ENCODE peak calls at places on chromosomes 2 and 18, in nine cellular contexts. One of them, this sample, is unnamed.

GRCh38 chr2:154600931-154601494 is 97.5 kb upstream of the KCNJ3 start:
- DNase-seq in tibial nerve: no peak
- DNase-seq in H1: no peak
- DNase-seq in stomach: no peak
- DNase-seq in IMR-90: no peak
- DNase-seq in suprapubic skin: no peak
- DNase-seq in transverse colon: no peak
- DNase-seq in right lobe of liver: no peak
- DNase-seq in A549: no peak
- DNase-seq in this sample: no peak

GRCh38 chr2:26562811-26563645 is 78.1 kb downstream of the CIB4 start:
- DNase-seq in tibial nerve: peak
- DNase-seq in H1: no peak
- DNase-seq in stomach: peak
- DNase-seq in IMR-90: no peak
- DNase-seq in suprapubic skin: peak
- DNase-seq in transverse colon: peak
- DNase-seq in right lobe of liver: peak
- DNase-seq in A549: no peak
- DNase-seq in this sample: no peak

GRCh38 chr2:206488623-206489022 is 45.3 kb downstream of the ADAM23 start:
- DNase-seq in tibial nerve: no peak
- DNase-seq in H1: no peak
- DNase-seq in stomach: no peak
- DNase-seq in IMR-90: no peak
- DNase-seq in suprapubic skin: no peak
- DNase-seq in transverse colon: no peak
- DNase-seq in right lobe of liver: no peak
- DNase-seq in A549: no peak
- DNase-seq in this sample: no peak

GRCh38 chr2:86274265-86274917 is 63.0 kb downstream of the REEP1 start:
- DNase-seq in tibial nerve: no peak
- DNase-seq in H1: peak
- DNase-seq in stomach: no peak
- DNase-seq in IMR-90: peak
- DNase-seq in suprapubic skin: no peak
- DNase-seq in transverse colon: no peak
- DNase-seq in right lobe of liver: no peak
- DNase-seq in A549: peak
- DNase-seq in this sample: no peak

GRCh38 chr2:220786216-220786615 is 785.9 kb downstream of the EPHA4 start:
- DNase-seq in tibial nerve: no peak
- DNase-seq in H1: no peak
- DNase-seq in stomach: no peak
- DNase-seq in IMR-90: no peak
- DNase-seq in suprapubic skin: no peak
- DNase-seq in transverse colon: no peak
- DNase-seq in right lobe of liver: no peak
- DNase-seq in A549: no peak
- DNase-seq in this sample: no peak

GRCh38 chr2:2232167-2232566 is 98.9 kb downstream of the MYT1L start:
- DNase-seq in tibial nerve: no peak
- DNase-seq in H1: no peak
- DNase-seq in stomach: peak
- DNase-seq in IMR-90: no peak
- DNase-seq in suprapubic skin: no peak
- DNase-seq in transverse colon: no peak
- DNase-seq in right lobe of liver: no peak
- DNase-seq in A549: no peak
- DNase-seq in this sample: no peak

GRCh38 chr2:126971481-126972271 is 73.0 kb downstream of the TEX51 start:
- DNase-seq in tibial nerve: peak
- DNase-seq in H1: peak
- DNase-seq in stomach: peak
- DNase-seq in IMR-90: peak
- DNase-seq in suprapubic skin: peak
- DNase-seq in transverse colon: peak
- DNase-seq in right lobe of liver: peak
- DNase-seq in A549: peak
- DNase-seq in this sample: peak

GRCh38 chr2:179226203-179226960 is 38.2 kb downstream of the SESTD1 start:
- DNase-seq in tibial nerve: no peak
- DNase-seq in H1: no peak
- DNase-seq in stomach: no peak
- DNase-seq in IMR-90: no peak
- DNase-seq in suprapubic skin: no peak
- DNase-seq in transverse colon: no peak
- DNase-seq in right lobe of liver: peak
- DNase-seq in A549: no peak
- DNase-seq in this sample: no peak

GRCh38 chr18:70044626-70045025 is 97.0 kb upstream of the CD226 start:
- DNase-seq in tibial nerve: no peak
- DNase-seq in H1: no peak
- DNase-seq in stomach: no peak
- DNase-seq in IMR-90: peak
- DNase-seq in suprapubic skin: no peak
- DNase-seq in transverse colon: no peak
- DNase-seq in right lobe of liver: no peak
- DNase-seq in A549: peak
- DNase-seq in this sample: no peak

GRCh38 chr2:240225660-240226475 is 85.4 kb upstream of the OTOS start:
- DNase-seq in tibial nerve: no peak
- DNase-seq in H1: no peak
- DNase-seq in stomach: peak
- DNase-seq in IMR-90: no peak
- DNase-seq in suprapubic skin: no peak
- DNase-seq in transverse colon: no peak
- DNase-seq in right lobe of liver: no peak
- DNase-seq in A549: no peak
- DNase-seq in this sample: peak

GRCh38 chr18:47627030-47627429 is 303.4 kb downstream of the SMAD2 start:
- DNase-seq in tibial nerve: no peak
- DNase-seq in H1: no peak
- DNase-seq in stomach: no peak
- DNase-seq in IMR-90: no peak
- DNase-seq in suprapubic skin: no peak
- DNase-seq in transverse colon: no peak
- DNase-seq in right lobe of liver: no peak
- DNase-seq in A549: no peak
- DNase-seq in this sample: no peak

GRCh38 chr2:47070920-47071824 is 83.9 kb downstream of the STPG4 start:
- DNase-seq in tibial nerve: peak
- DNase-seq in H1: no peak
- DNase-seq in stomach: peak
- DNase-seq in IMR-90: peak
- DNase-seq in suprapubic skin: peak
- DNase-seq in transverse colon: peak
- DNase-seq in right lobe of liver: peak
- DNase-seq in A549: peak
- DNase-seq in this sample: peak

GRCh38 chr2:225354281-225354774 is 45.2 kb upstream of the NYAP2 start:
- DNase-seq in tibial nerve: no peak
- DNase-seq in H1: no peak
- DNase-seq in stomach: no peak
- DNase-seq in IMR-90: peak
- DNase-seq in suprapubic skin: no peak
- DNase-seq in transverse colon: no peak
- DNase-seq in right lobe of liver: no peak
- DNase-seq in A549: peak
- DNase-seq in this sample: no peak

GRCh38 chr2:189347540-189347939 is 93.7 kb upstream of the WDR75 start:
- DNase-seq in tibial nerve: no peak
- DNase-seq in H1: no peak
- DNase-seq in stomach: no peak
- DNase-seq in IMR-90: peak
- DNase-seq in suprapubic skin: no peak
- DNase-seq in transverse colon: peak
- DNase-seq in right lobe of liver: no peak
- DNase-seq in A549: peak
- DNase-seq in this sample: peak

GRCh38 chr2:26442707-26443106 is 35.2 kb downstream of the OTOF start:
- DNase-seq in tibial nerve: no peak
- DNase-seq in H1: no peak
- DNase-seq in stomach: no peak
- DNase-seq in IMR-90: no peak
- DNase-seq in suprapubic skin: no peak
- DNase-seq in transverse colon: no peak
- DNase-seq in right lobe of liver: no peak
- DNase-seq in A549: no peak
- DNase-seq in this sample: no peak

GRCh38 chr18:42564761-42565160 is 550.7 kb downstream of the RIT2 start:
- DNase-seq in tibial nerve: no peak
- DNase-seq in H1: no peak
- DNase-seq in stomach: no peak
- DNase-seq in IMR-90: no peak
- DNase-seq in suprapubic skin: no peak
- DNase-seq in transverse colon: no peak
- DNase-seq in right lobe of liver: no peak
- DNase-seq in A549: no peak
- DNase-seq in this sample: no peak
- H3K4me3 ChIP-seq in tibial nerve: no peak
- H3K4me3 ChIP-seq in H1: no peak
- H3K4me3 ChIP-seq in stomach: no peak
- H3K4me3 ChIP-seq in IMR-90: no peak
- H3K4me3 ChIP-seq in suprapubic skin: no peak
- H3K4me3 ChIP-seq in transverse colon: no peak
- H3K4me3 ChIP-seq in right lobe of liver: no peak
- H3K4me3 ChIP-seq in A549: no peak
- H3K4me3 ChIP-seq in this sample: no peak

DNA sequence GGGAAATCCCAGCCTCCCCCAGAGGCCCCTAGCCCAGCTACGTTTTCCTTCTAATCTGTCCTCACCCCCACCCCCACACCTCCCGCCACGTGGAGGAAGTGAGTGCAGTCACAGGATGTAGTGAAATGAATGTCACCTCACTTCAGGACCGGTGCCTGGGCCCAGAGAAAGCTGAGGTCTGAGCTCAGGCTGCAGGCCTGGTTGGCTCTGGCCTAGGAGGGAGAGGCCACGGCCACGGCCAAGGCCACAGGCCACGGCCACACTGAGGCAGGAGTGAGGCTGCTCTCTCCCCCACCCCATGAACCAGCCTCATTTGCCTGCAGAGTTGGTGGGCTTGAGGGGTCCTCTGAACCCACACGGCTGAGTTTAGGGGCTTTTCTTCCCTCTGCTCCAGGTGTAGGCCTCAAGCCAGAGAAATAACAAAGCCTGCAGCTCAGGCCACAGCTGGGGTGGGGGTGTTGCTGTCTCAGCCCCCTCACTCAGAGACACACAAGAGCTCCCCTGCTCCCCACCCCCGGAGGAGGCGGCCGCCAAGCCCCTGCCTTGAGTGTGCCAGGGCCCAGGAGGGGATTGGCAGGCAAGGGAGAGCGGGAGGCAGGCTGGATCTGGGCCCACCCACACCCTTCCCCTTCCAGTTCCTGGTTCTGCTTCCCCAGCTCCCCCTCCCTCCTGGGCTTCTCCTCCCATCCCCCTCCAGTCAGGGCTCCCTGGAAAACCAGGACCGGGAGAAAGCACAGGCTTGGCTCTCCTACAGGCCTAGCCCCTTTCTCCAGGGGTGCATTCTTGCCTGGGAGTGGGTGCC is 27.0 kb downstream of the DNMT3A start:
- DNase-seq in tibial nerve: peak
- DNase-seq in H1: peak
- DNase-seq in stomach: peak
- DNase-seq in IMR-90: peak
- DNase-seq in suprapubic skin: no peak
- DNase-seq in transverse colon: peak
- DNase-seq in right lobe of liver: peak
- DNase-seq in A549: no peak
- DNase-seq in this sample: peak
- TF ChIP-seq POLR2A in tibial nerve: no peak
- TF ChIP-seq POLR2A in H1: no peak
- TF ChIP-seq POLR2A in stomach: no peak
- TF ChIP-seq POLR2A in IMR-90: no peak
- TF ChIP-seq POLR2A in suprapubic skin: no peak
- TF ChIP-seq POLR2A in transverse colon: no peak
- TF ChIP-seq POLR2A in right lobe of liver: no peak
- TF ChIP-seq POLR2A in A549: no peak
- TF ChIP-seq POLR2A in this sample: no peak

DNA sequence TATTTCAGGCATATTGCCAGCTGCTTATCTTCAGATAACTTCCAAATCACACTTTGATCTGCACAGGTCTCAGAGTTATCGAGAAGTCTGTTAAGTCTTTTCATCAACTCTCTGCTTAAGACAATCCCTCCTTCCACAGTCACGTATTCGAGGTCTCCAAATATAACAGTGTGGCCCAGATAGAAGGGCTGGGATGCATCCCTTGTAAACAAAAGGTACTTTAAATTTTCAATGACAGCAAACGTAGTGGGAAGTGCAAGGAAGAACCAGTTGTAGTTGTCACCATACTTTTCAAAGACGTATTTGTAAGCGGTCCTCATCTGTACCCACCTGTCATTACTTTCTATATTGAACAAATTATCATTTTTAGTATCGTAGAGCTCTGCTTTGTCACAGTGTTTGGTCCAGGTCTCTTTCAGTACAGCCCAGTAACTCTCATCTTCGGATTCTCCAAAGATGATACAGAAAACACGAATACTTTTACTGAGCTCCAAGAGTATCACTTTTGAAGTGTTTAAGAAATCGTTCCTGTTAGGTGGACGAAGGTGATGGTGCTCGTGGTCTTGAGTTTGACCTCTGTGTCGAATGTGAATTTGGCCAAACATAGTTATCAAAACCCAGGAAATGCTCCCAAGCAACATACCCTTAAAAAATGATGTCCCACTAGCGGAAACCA is 445 bp downstream of the C1GALT1C1L start:
- DNase-seq in tibial nerve: no peak
- DNase-seq in H1: no peak
- DNase-seq in stomach: no peak
- DNase-seq in IMR-90: no peak
- DNase-seq in suprapubic skin: no peak
- DNase-seq in transverse colon: no peak
- DNase-seq in right lobe of liver: no peak
- DNase-seq in A549: no peak
- DNase-seq in this sample: no peak
- H3K4me3 ChIP-seq in tibial nerve: peak
- H3K4me3 ChIP-seq in H1: no peak
- H3K4me3 ChIP-seq in stomach: peak
- H3K4me3 ChIP-seq in IMR-90: peak
- H3K4me3 ChIP-seq in suprapubic skin: peak
- H3K4me3 ChIP-seq in transverse colon: peak
- H3K4me3 ChIP-seq in right lobe of liver: peak
- H3K4me3 ChIP-seq in A549: peak
- H3K4me3 ChIP-seq in this sample: peak

DNA sequence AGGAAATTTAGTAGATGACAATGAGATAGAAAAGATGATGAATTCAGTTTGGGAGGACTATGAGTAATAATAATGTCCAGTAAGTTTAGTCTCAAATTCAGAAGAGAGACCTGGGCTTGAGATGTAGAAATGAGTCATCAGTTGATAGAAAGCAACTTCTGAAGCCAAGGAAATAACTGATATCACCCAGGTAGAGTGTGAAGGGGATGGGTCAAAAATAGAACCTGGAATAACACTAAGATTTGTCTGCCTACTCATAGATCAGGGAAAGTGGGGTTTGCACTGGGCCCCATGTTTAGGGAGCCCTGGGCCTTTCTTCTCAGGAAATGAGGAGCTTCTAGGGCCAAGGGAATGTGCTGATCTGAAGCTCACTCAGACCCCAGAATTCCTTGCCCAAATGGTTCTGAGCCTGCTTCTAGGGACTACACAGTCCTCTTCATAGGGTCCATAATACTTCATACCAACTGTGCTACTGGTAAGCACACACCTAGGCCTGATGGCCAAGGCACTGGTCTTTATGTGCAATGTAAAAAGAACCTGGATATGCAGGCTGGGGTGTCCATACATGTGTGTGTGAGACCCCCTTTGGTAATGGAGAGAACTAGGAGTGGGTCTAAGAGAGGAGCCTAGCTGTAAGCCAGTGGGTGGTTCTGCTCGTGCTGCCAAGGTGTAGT is 141.2 kb downstream of the IKZF2 start:
- DNase-seq in tibial nerve: no peak
- DNase-seq in H1: no peak
- DNase-seq in stomach: no peak
- DNase-seq in IMR-90: no peak
- DNase-seq in suprapubic skin: no peak
- DNase-seq in transverse colon: no peak
- DNase-seq in right lobe of liver: no peak
- DNase-seq in A549: no peak
- DNase-seq in this sample: no peak
- TF ChIP-seq POLR2A in tibial nerve: no peak
- TF ChIP-seq POLR2A in H1: no peak
- TF ChIP-seq POLR2A in stomach: no peak
- TF ChIP-seq POLR2A in IMR-90: no peak
- TF ChIP-seq POLR2A in suprapubic skin: no peak
- TF ChIP-seq POLR2A in transverse colon: no peak
- TF ChIP-seq POLR2A in right lobe of liver: no peak
- TF ChIP-seq POLR2A in A549: no peak
- TF ChIP-seq POLR2A in this sample: no peak

This sample was measured in adrenal gland.